ENCODE peak calls at places on chromosomes 7 and 10, in eight cellular contexts. P, H, T, G, E, U, S and V are unnamed samples.

GRCh38 chr10:11048707-11049296 is 31.1 kb downstream of the CELF2 start:
- DNase-seq in H (no peak), U (no peak), E (no peak), T (no peak), P (no peak), G (no peak), S (no peak), V (no peak)

GRCh38 chr7:32536585-32536984 is 41.3 kb downstream of the AVL9 start:
- DNase-seq in S (no peak), P (no peak), T (peak), G (no peak), H (peak), U (no peak), E (no peak), V (peak)

GRCh38 chr7:4204530-4205165 is 477.4 kb upstream of the FOXK1 start:
- DNase-seq in U (no peak), T (no peak), E (no peak), P (no peak), S (no peak), H (no peak), G (peak), V (no peak)

GRCh38 chr7:39592586-39592985 is 26.4 kb downstream of the YAE1 start:
- DNase-seq in P (no peak), G (no peak), H (no peak), U (no peak), T (peak), E (no peak), S (no peak), V (peak)

GRCh38 chr7:44119829-44120380 is 3.4 kb downstream of the POLD2 start:
- DNase-seq in H (no peak), E (no peak), U (no peak), T (no peak), P (no peak), G (no peak), S (no peak), V (no peak)

GRCh38 chr10:62080905-62081304 is 179.4 kb downstream of the ARID5B start:
- DNase-seq in S (no peak), H (no peak), T (no peak), E (no peak), U (no peak), P (no peak), G (no peak), V (no peak)

GRCh38 chr10:88395677-88396076 is 187.4 kb downstream of the RNLS start:
- DNase-seq in G (no peak), S (no peak), T (no peak), U (no peak), P (no peak), H (no peak), E (no peak), V (peak)

GRCh38 chr7:155355745-155356144 is 58.1 kb downstream of the INSIG1 start:
- DNase-seq in P (no peak), T (no peak), E (no peak), S (no peak), H (no peak), U (no peak), G (no peak), V (no peak)

GRCh38 chr10:17643339-17643754 is 604 bp upstream of the STAM start:
- DNase-seq in G (no peak), P (peak), E (peak), H (no peak), U (no peak), T (peak), S (peak), V (peak)

GRCh38 chr7:155867280-155867679 is 55.0 kb upstream of the SHH start:
- DNase-seq in G (no peak), T (no peak), S (no peak), H (no peak), P (no peak), E (no peak), U (no peak), V (no peak)

GRCh38 chr10:29266641-29267040 is 22.2 kb upstream of the LYZL1 start:
- DNase-seq in H (no peak), T (no peak), U (no peak), P (no peak), S (no peak), E (no peak), G (no peak), V (peak)

GRCh38 chr7:3893789-3894153 is 592.7 kb downstream of the SDK1 start:
- DNase-seq in T (no peak), E (no peak), H (no peak), S (no peak), G (no peak), P (no peak), U (no peak), V (no peak)

GRCh38 chr7:133950856-133951255 is 176.3 kb upstream of the LRGUK start:
- DNase-seq in G (no peak), P (no peak), E (peak), U (peak), S (no peak), T (no peak), H (no peak), V (no peak)

GRCh38 chr10:118305730-118306129 is 36.4 kb downstream of the FAM204A start:
- DNase-seq in E (no peak), T (no peak), P (no peak), U (no peak), S (no peak), G (no peak), H (no peak), V (no peak)

GRCh38 chr10:734481-734880 is 45.0 kb upstream of the DIP2C start:
- DNase-seq in H (no peak), T (no peak), U (no peak), S (no peak), G (no peak), E (no peak), P (no peak), V (no peak)

GRCh38 chr7:925601-926000 is 28.9 kb downstream of the ADAP1 start:
- DNase-seq in E (no peak), G (no peak), H (no peak), P (no peak), S (peak), T (peak), U (no peak), V (no peak)

GRCh38 chr7:140635821-140636220 is 4.8 kb downstream of the DENND2A start:
- DNase-seq in H (no peak), G (no peak), U (no peak), T (no peak), E (no peak), S (no peak), P (no peak), V (no peak)

GRCh38 chr7:36387437-36388345 is 2.0 kb upstream of the ANLN start:
- DNase-seq in E (no peak), T (no peak), U (no peak), H (no peak), G (no peak), S (no peak), P (no peak), V (no peak)

GRCh38 chr7:158257001-158257400 is 330.6 kb downstream of the PTPRN2 start:
- DNase-seq in H (no peak), G (no peak), S (no peak), P (no peak), U (no peak), E (no peak), T (no peak), V (no peak)

GRCh38 chr7:121138262-121138933 is 149.9 kb downstream of the CPED1 start:
- DNase-seq in E (no peak), G (no peak), U (no peak), S (no peak), T (no peak), P (no peak), H (no peak), V (peak)

GRCh38 chr10:60399343-60399742 is 9.7 kb upstream of the ANK3 start:
- DNase-seq in G (no peak), S (no peak), E (no peak), P (no peak), H (no peak), U (no peak), T (no peak), V (no peak)

GRCh38 chr10:3484306-3485187 is 300.5 kb downstream of the KLF6 start:
- DNase-seq in P (no peak), H (no peak), T (peak), E (no peak), S (peak), G (no peak), U (no peak), V (peak)

GRCh38 chr7:149853157-149853556 is 15.0 kb downstream of the ZNF862 start:
- DNase-seq in P (no peak), S (peak), U (no peak), E (no peak), H (no peak), G (no peak), T (no peak), V (no peak)